ENCODE peak calls at places on chromosomes 1 and 21, in seven cellular contexts. One of them, this sample, is unnamed.

GRCh38 chr1:229068266-229069043 is 202.5 kb upstream of the RAB4A start:
- DNase-seq in cardiac muscle cell: no peak
- DNase-seq in kidney epithelial cell: no peak
- DNase-seq in OCI-LY7: no peak
- DNase-seq in H7: no peak
- DNase-seq in Caco-2: no peak
- DNase-seq in IMR-90: no peak
- DNase-seq in this sample: no peak

GRCh38 chr21:46667735-46668380 is 32.4 kb downstream of the PRMT2 start:
- DNase-seq in cardiac muscle cell: peak; percentile 77
- DNase-seq in kidney epithelial cell: no peak
- DNase-seq in OCI-LY7: no peak
- DNase-seq in H7: peak; percentile 89
- DNase-seq in Caco-2: peak; percentile 59
- DNase-seq in IMR-90: peak; percentile 17
- DNase-seq in this sample: no peak

GRCh38 chr1:161779393-161779792 is 13.3 kb downstream of the ATF6 start:
- DNase-seq in cardiac muscle cell: no peak
- DNase-seq in kidney epithelial cell: no peak
- DNase-seq in OCI-LY7: no peak
- DNase-seq in H7: no peak
- DNase-seq in Caco-2: no peak
- DNase-seq in IMR-90: no peak
- DNase-seq in this sample: no peak

GRCh38 chr1:39317910-39318633 is 113.6 kb downstream of the MACF1 start:
- DNase-seq in cardiac muscle cell: no peak
- DNase-seq in kidney epithelial cell: no peak
- DNase-seq in OCI-LY7: no peak
- DNase-seq in H7: no peak
- DNase-seq in Caco-2: no peak
- DNase-seq in IMR-90: no peak
- DNase-seq in this sample: no peak

GRCh38 chr1:230170610-230171009 is 103.6 kb downstream of the GALNT2 start:
- DNase-seq in cardiac muscle cell: no peak
- DNase-seq in kidney epithelial cell: no peak
- DNase-seq in OCI-LY7: no peak
- DNase-seq in H7: no peak
- DNase-seq in Caco-2: no peak
- DNase-seq in IMR-90: peak; percentile 18
- DNase-seq in this sample: no peak

GRCh38 chr1:108610073-108610472 is 50.2 kb downstream of the EEIG2 start:
- DNase-seq in cardiac muscle cell: peak; percentile 51
- DNase-seq in kidney epithelial cell: no peak
- DNase-seq in OCI-LY7: no peak
- DNase-seq in H7: no peak
- DNase-seq in Caco-2: no peak
- DNase-seq in IMR-90: no peak
- DNase-seq in this sample: no peak

GRCh38 chr1:172414331-172414730 is 6.2 kb upstream of the C1orf105 start:
- DNase-seq in cardiac muscle cell: no peak
- DNase-seq in kidney epithelial cell: no peak
- DNase-seq in OCI-LY7: no peak
- DNase-seq in H7: no peak
- DNase-seq in Caco-2: no peak
- DNase-seq in IMR-90: peak; percentile 57
- DNase-seq in this sample: no peak

GRCh38 chr21:25872271-25872670 is 137.5 kb downstream of the GABPA start:
- DNase-seq in cardiac muscle cell: no peak
- DNase-seq in kidney epithelial cell: no peak
- DNase-seq in OCI-LY7: no peak
- DNase-seq in H7: peak; percentile 51
- DNase-seq in Caco-2: no peak
- DNase-seq in IMR-90: no peak
- DNase-seq in this sample: no peak

GRCh38 chr21:38787461-38788274 is 18.1 kb upstream of the ETS2 start:
- DNase-seq in cardiac muscle cell: no peak
- DNase-seq in kidney epithelial cell: peak; percentile 92
- DNase-seq in OCI-LY7: no peak
- DNase-seq in H7: peak; percentile 60
- DNase-seq in Caco-2: peak; percentile 93
- DNase-seq in IMR-90: peak; percentile 76
- DNase-seq in this sample: no peak

GRCh38 chr1:17674707-17675505 is 80.2 kb upstream of the ACTL8 start:
- DNase-seq in cardiac muscle cell: no peak
- DNase-seq in kidney epithelial cell: no peak
- DNase-seq in OCI-LY7: no peak
- DNase-seq in H7: no peak
- DNase-seq in Caco-2: no peak
- DNase-seq in IMR-90: peak; percentile 5
- DNase-seq in this sample: no peak

GRCh38 chr1:73674945-73675561 is 522.9 kb downstream of the LRRIQ3 start:
- DNase-seq in cardiac muscle cell: peak; percentile 30
- DNase-seq in kidney epithelial cell: no peak
- DNase-seq in OCI-LY7: peak; percentile 7
- DNase-seq in H7: peak; percentile 6
- DNase-seq in Caco-2: no peak
- DNase-seq in IMR-90: no peak
- DNase-seq in this sample: no peak

GRCh38 chr1:14804626-14805025 is 206.1 kb downstream of the KAZN start:
- DNase-seq in cardiac muscle cell: no peak
- DNase-seq in kidney epithelial cell: no peak
- DNase-seq in OCI-LY7: peak; percentile 57
- DNase-seq in H7: peak; percentile 88
- DNase-seq in Caco-2: no peak
- DNase-seq in IMR-90: no peak
- DNase-seq in this sample: peak; percentile 25

GRCh38 chr1:247857986-247858356 is 984 bp downstream of the TRIM58 start:
- DNase-seq in cardiac muscle cell: no peak
- DNase-seq in kidney epithelial cell: no peak
- DNase-seq in OCI-LY7: no peak
- DNase-seq in H7: no peak
- DNase-seq in Caco-2: no peak
- DNase-seq in IMR-90: no peak
- DNase-seq in this sample: no peak

GRCh38 chr1:12383786-12384185 is 154.0 kb downstream of the VPS13D start:
- DNase-seq in cardiac muscle cell: no peak
- DNase-seq in kidney epithelial cell: no peak
- DNase-seq in OCI-LY7: no peak
- DNase-seq in H7: no peak
- DNase-seq in Caco-2: no peak
- DNase-seq in IMR-90: peak; percentile 37
- DNase-seq in this sample: no peak

GRCh38 chr1:23424171-23424959 is at the start of gene TCEA3:
- DNase-seq in cardiac muscle cell: peak; percentile 88
- DNase-seq in kidney epithelial cell: no peak
- DNase-seq in OCI-LY7: no peak
- DNase-seq in H7: peak; percentile 86
- DNase-seq in Caco-2: no peak
- DNase-seq in IMR-90: no peak
- DNase-seq in this sample: no peak

GRCh38 chr21:41973861-41974751 is 20.3 kb upstream of the C2CD2 start:
- DNase-seq in cardiac muscle cell: no peak
- DNase-seq in kidney epithelial cell: no peak
- DNase-seq in OCI-LY7: peak; percentile 76
- DNase-seq in H7: peak; percentile 83
- DNase-seq in Caco-2: no peak
- DNase-seq in IMR-90: peak; percentile 5
- DNase-seq in this sample: no peak

GRCh38 chr1:9233241-9233941 is 1.2 kb upstream of the H6PD start:
- DNase-seq in cardiac muscle cell: no peak
- DNase-seq in kidney epithelial cell: no peak
- DNase-seq in OCI-LY7: no peak
- DNase-seq in H7: no peak
- DNase-seq in Caco-2: no peak
- DNase-seq in IMR-90: peak; percentile 66
- DNase-seq in this sample: no peak

GRCh38 chr21:36910581-36911307 is 55.7 kb downstream of the HLCS start:
- DNase-seq in cardiac muscle cell: no peak
- DNase-seq in kidney epithelial cell: no peak
- DNase-seq in OCI-LY7: no peak
- DNase-seq in H7: no peak
- DNase-seq in Caco-2: no peak
- DNase-seq in IMR-90: peak; percentile 81
- DNase-seq in this sample: no peak

GRCh38 chr21:17270234-17270633 is 242.6 kb upstream of the CXADR start:
- DNase-seq in cardiac muscle cell: peak; percentile 62
- DNase-seq in kidney epithelial cell: no peak
- DNase-seq in OCI-LY7: peak; percentile 12
- DNase-seq in H7: peak; percentile 17
- DNase-seq in Caco-2: no peak
- DNase-seq in IMR-90: peak; percentile 31
- DNase-seq in this sample: no peak

GRCh38 chr21:43340491-43341348 is 86.2 kb downstream of the SIK1 start:
- DNase-seq in cardiac muscle cell: no peak
- DNase-seq in kidney epithelial cell: peak; percentile 61
- DNase-seq in OCI-LY7: no peak
- DNase-seq in H7: no peak
- DNase-seq in Caco-2: peak; percentile 89
- DNase-seq in IMR-90: peak; percentile 95
- DNase-seq in this sample: no peak

DNA sequence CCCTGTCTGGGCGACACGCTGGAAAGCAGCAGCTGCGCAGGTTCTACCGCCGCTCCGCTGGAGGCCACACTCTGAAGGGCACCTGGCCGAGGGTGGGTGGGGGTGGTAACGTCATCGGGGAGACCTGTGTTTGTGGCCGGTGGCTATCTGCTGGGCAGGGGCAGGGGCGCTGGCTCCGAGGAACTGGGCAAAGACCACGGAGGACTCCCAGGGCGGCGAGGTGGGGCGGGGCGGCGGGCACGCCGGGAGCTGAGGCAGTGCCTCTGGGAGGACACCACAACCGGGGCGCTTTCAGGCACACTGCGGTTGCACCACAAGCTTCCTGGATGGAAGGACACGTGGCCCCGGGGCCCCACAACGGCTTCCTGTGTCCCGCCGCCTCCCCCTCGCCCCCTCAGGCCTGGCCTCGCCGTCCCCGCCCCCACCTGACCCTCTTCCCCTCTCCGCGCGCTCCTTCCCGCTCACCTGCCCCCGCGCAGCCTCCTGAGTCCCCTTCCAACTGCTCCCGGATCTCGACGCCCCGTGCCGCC is 3.3 kb upstream of the DENND2D start:
- DNase-seq in cardiac muscle cell: no peak
- DNase-seq in kidney epithelial cell: no peak
- DNase-seq in OCI-LY7: peak; percentile 93
- DNase-seq in H7: peak; percentile 60
- DNase-seq in Caco-2: peak; percentile 89
- DNase-seq in IMR-90: no peak
- DNase-seq in this sample: no peak
- H3K4me3 ChIP-seq in cardiac muscle cell: peak overlapping the region; percentile 30
- H3K4me3 ChIP-seq in kidney epithelial cell: peak overlapping the region; percentile 54
- H3K4me3 ChIP-seq in OCI-LY7: peak overlapping the region; percentile 70
- H3K4me3 ChIP-seq in H7: no peak overlapping the region
- H3K4me3 ChIP-seq in Caco-2: peak overlapping the region; percentile 54
- H3K4me3 ChIP-seq in IMR-90: peak overlapping the region; percentile 42
- H3K4me3 ChIP-seq in this sample: no peak overlapping the region

GRCh38 chr21:14991957-14992356 is 72.8 kb downstream of the NRIP1 start:
- DNase-seq in cardiac muscle cell: no peak
- DNase-seq in kidney epithelial cell: peak; percentile 79
- DNase-seq in OCI-LY7: no peak
- DNase-seq in H7: no peak
- DNase-seq in Caco-2: no peak
- DNase-seq in IMR-90: no peak
- DNase-seq in this sample: no peak
- H3K4me3 ChIP-seq in cardiac muscle cell: no peak overlapping the region
- H3K4me3 ChIP-seq in kidney epithelial cell: no peak overlapping the region
- H3K4me3 ChIP-seq in OCI-LY7: no peak overlapping the region
- H3K4me3 ChIP-seq in H7: no peak overlapping the region
- H3K4me3 ChIP-seq in Caco-2: no peak overlapping the region
- H3K4me3 ChIP-seq in IMR-90: no peak overlapping the region
- H3K4me3 ChIP-seq in this sample: no peak overlapping the region

DNA sequence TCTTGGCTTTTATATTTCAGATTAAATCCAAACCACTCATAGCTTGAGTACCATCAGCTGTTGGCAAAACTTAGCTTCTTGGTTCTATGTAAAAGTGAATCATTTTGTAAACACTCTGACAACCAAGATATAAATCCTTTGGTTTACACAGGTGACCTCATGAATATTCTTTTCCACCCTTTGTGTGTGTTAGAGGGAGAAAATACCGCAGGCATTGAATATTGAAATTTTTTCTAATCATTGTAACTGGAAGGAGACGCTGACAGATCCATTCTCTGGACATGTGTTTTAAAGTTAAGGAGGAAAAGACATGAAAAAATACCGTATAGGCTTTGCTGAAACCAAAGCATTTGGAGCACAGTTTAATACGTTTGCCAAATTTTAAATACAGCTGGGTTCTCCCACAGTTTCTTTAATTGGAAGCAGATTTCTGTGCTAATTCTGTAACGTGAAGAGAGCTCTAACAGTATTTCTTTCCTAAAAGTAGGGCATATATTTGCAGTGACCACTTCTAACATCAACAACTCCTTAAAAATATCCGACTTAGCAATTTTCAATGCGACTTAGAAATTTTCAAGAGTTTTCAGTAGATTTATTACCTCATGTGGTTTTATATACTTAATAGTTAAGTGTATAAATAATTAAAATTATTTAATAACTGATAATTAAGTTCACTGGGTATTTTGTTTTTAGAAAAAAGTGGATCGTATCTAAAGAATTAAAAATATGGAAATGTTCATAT is 388.2 kb downstream of the USP25 start:
- DNase-seq in cardiac muscle cell: no peak
- DNase-seq in kidney epithelial cell: peak; percentile 5
- DNase-seq in OCI-LY7: no peak
- DNase-seq in H7: no peak
- DNase-seq in Caco-2: no peak
- DNase-seq in IMR-90: peak; percentile 88
- DNase-seq in this sample: no peak
- H3K4me3 ChIP-seq in cardiac muscle cell: no peak overlapping the region
- H3K4me3 ChIP-seq in kidney epithelial cell: no peak overlapping the region
- H3K4me3 ChIP-seq in OCI-LY7: no peak overlapping the region
- H3K4me3 ChIP-seq in H7: no peak overlapping the region
- H3K4me3 ChIP-seq in Caco-2: no peak overlapping the region
- H3K4me3 ChIP-seq in IMR-90: no peak overlapping the region
- H3K4me3 ChIP-seq in this sample: no peak overlapping the region

GRCh38 chr1:222546548-222547259 is 1.2 kb downstream of the HHIPL2 start:
- DNase-seq in cardiac muscle cell: peak; percentile 3
- DNase-seq in kidney epithelial cell: peak; percentile 58
- DNase-seq in OCI-LY7: no peak
- DNase-seq in H7: peak; percentile 26
- DNase-seq in Caco-2: no peak
- DNase-seq in IMR-90: peak; percentile 83
- DNase-seq in this sample: no peak

GRCh38 chr1:222543817-222544216 is 4.1 kb downstream of the HHIPL2 start:
- DNase-seq in cardiac muscle cell: no peak
- DNase-seq in kidney epithelial cell: no peak
- DNase-seq in OCI-LY7: no peak
- DNase-seq in H7: peak; percentile 62
- DNase-seq in Caco-2: no peak
- DNase-seq in IMR-90: no peak
- DNase-seq in this sample: no peak

GRCh38 chr1:222547260-222547614 is 667 bp downstream of the HHIPL2 start:
- DNase-seq in cardiac muscle cell: no peak
- DNase-seq in kidney epithelial cell: no peak
- DNase-seq in OCI-LY7: no peak
- DNase-seq in H7: no peak
- DNase-seq in Caco-2: no peak
- DNase-seq in IMR-90: no peak
- DNase-seq in this sample: no peak

GRCh38 chr1:222546091-222546490 is 1.8 kb downstream of the HHIPL2 start:
- DNase-seq in cardiac muscle cell: no peak
- DNase-seq in kidney epithelial cell: no peak
- DNase-seq in OCI-LY7: no peak
- DNase-seq in H7: no peak
- DNase-seq in Caco-2: no peak
- DNase-seq in IMR-90: no peak
- DNase-seq in this sample: no peak

GRCh38 chr1:222547944-222548671 is at the start of gene HHIPL2:
- DNase-seq in cardiac muscle cell: no peak
- DNase-seq in kidney epithelial cell: no peak
- DNase-seq in OCI-LY7: no peak
- DNase-seq in H7: no peak
- DNase-seq in Caco-2: no peak
- DNase-seq in IMR-90: no peak
- DNase-seq in this sample: no peak
- H3K4me3 ChIP-seq in cardiac muscle cell: no peak within 1 kb of the TSS
- H3K4me3 ChIP-seq in kidney epithelial cell: no peak within 1 kb of the TSS
- H3K4me3 ChIP-seq in OCI-LY7: no peak within 1 kb of the TSS
- H3K4me3 ChIP-seq in H7: no peak within 1 kb of the TSS
- H3K4me3 ChIP-seq in Caco-2: no peak within 1 kb of the TSS
- H3K4me3 ChIP-seq in IMR-90: no peak within 1 kb of the TSS
- H3K4me3 ChIP-seq in this sample: no peak within 1 kb of the TSS